ENCODE peak calls at places on chromosomes 5 and 9, in four cellular contexts. M is neural crest cell, I is heart right ventricle, P is cardiac fibroblast. J is an unnamed sample.

GRCh38 chr5:169812786-169813185 is 167.5 kb downstream of the INSYN2B start:
- DNase-seq in I (no peak), P (no peak), M (no peak), J (no peak)

GRCh38 chr5:122029818-122030217 is 48.2 kb downstream of the LOX start:
- DNase-seq in P (no peak), M (no peak), I (no peak), J (no peak)

GRCh38 chr5:122755740-122756139 is 19.1 kb upstream of the SNX2 start:
- DNase-seq in M (no peak), P (peak; percentile 27), I (no peak), J (no peak)

GRCh38 chr5:146993876-146994530 is 115.4 kb upstream of the PPP2R2B start:
- DNase-seq in I (no peak), P (no peak), M (no peak), J (no peak)

GRCh38 chr5:12522116-12522515 is 617.9 kb upstream of the CTNND2 start:
- DNase-seq in M (no peak), P (no peak), I (no peak), J (no peak)

GRCh38 chr5:343461-344401 is 22.2 kb downstream of the AHRR start:
- DNase-seq in P (peak; percentile 52), I (peak; percentile 68), M (peak; percentile 48), J (peak; percentile 77)

GRCh38 chr9:3856592-3856991 is 330.8 kb upstream of the RFX3 start:
- DNase-seq in P (peak; percentile 33), M (no peak), I (no peak), J (no peak)

GRCh38 chr5:121199238-121199999 is 652.3 kb upstream of the FTMT start:
- DNase-seq in M (no peak), I (no peak), P (peak; percentile 76), J (no peak)

GRCh38 chr9:108727580-108728056 is 128.2 kb downstream of the ACTL7B start:
- DNase-seq in P (no peak), I (peak; percentile 68), M (no peak), J (no peak)

GRCh38 chr9:89278551-89278950 is 32.4 kb upstream of the CKS2 start:
- DNase-seq in P (peak; percentile 17), I (no peak), M (no peak), J (no peak)

GRCh38 chr9:109477269-109478203 is 20.6 kb downstream of the PTPN3 start:
- DNase-seq in P (no peak), I (no peak), M (no peak), J (peak; percentile 44)

GRCh38 chr5:25091917-25092316 is 447.1 kb upstream of the CDH10 start:
- DNase-seq in P (no peak), M (no peak), I (no peak), J (no peak)

GRCh38 chr5:134055015-134055414 is 50.2 kb upstream of the VDAC1 start:
- DNase-seq in M (no peak), P (no peak), I (no peak), J (no peak)

GRCh38 chr5:372911-373709 is 51.6 kb downstream of the AHRR start:
- DNase-seq in P (no peak), M (no peak), I (no peak), J (peak; percentile 49)

GRCh38 chr5:171258737-171259405 is 50.2 kb upstream of the TLX3 start:
- DNase-seq in M (no peak), I (no peak), P (no peak), J (no peak)

GRCh38 chr5:132751971-132752580 is 4.8 kb downstream of the CCNI2 start:
- DNase-seq in M (no peak), P (no peak), I (no peak), J (no peak)

GRCh38 chr5:173743641-173744343 is 127.3 kb upstream of the BOD1 start:
- DNase-seq in M (no peak), P (no peak), I (no peak), J (peak; percentile 57)

GRCh38 chr5:149733129-149733900 is 3.2 kb downstream of the PPARGC1B start:
- DNase-seq in M (no peak), P (no peak), I (no peak), J (no peak)

GRCh38 chr5:38259062-38259857 is 901 bp downstream of the EGFLAM start:
- DNase-seq in M (no peak), I (no peak), P (no peak), J (no peak)

GRCh38 chr9:78029601-78030552 is 1.7 kb downstream of the GNAQ start:
- DNase-seq in P (peak; percentile 47), I (no peak), M (no peak), J (peak; percentile 18)

GRCh38 chr9:113446323-113446740 is 17.2 kb upstream of the RGS3 start:
- DNase-seq in P (peak; percentile 71), I (no peak), M (no peak), J (peak; percentile 79)

GRCh38 chr5:66144799-66145390 is 795 bp downstream of the SREK1 start:
- DNase-seq in P (no peak), I (no peak), M (no peak), J (peak; percentile 68)

GRCh38 chr9:76817489-76817888 is 53.3 kb downstream of the PCA3 start:
- DNase-seq in I (no peak), M (no peak), P (peak; percentile 87), J (no peak)

GRCh38 chr5:134738963-134739661 is 764 bp downstream of the CAMLG start:
- DNase-seq in I (no peak), M (peak; percentile 10), P (peak; percentile 52), J (peak; percentile 48)

GRCh38 chr9:31697956-31698355 is 686.5 kb upstream of the ACO1 start:
- DNase-seq in P (no peak), M (no peak), I (no peak), J (no peak)

GRCh38 chr5:106451998-106452397 is 1218.7 kb downstream of the EFNA5 start:
- DNase-seq in P (no peak), M (no peak), I (no peak), J (no peak)

GRCh38 chr5:108711898-108712297 is 35.8 kb upstream of the FER start:
- DNase-seq in I (no peak), P (no peak), M (no peak), J (no peak)

GRCh38 chr5:147481376-147481775 is 28.5 kb downstream of the DPYSL3 start:
- DNase-seq in P (peak; percentile 90), M (no peak), I (no peak), J (no peak)

GRCh38 chr9:115385383-115386122 is 267.6 kb upstream of the TNC start:
- DNase-seq in I (no peak), M (no peak), P (no peak), J (no peak)

GRCh38 chr9:113574381-113575262 is 111.1 kb downstream of the RGS3 start:
- DNase-seq in P (peak; percentile 38), I (no peak), M (no peak), J (no peak)

GRCh38 chr9:98915599-98915998 is 28.1 kb upstream of the COL15A1 start:
- DNase-seq in P (no peak), I (no peak), M (no peak), J (no peak)

GRCh38 chr5:167802755-167803431 is 488.6 kb upstream of the WWC1 start:
- DNase-seq in I (no peak), M (no peak), P (no peak), J (no peak)

GRCh38 chr9:76322810-76323209 is 71.4 kb downstream of the RFK start:
- DNase-seq in M (peak; percentile 6), P (no peak), I (no peak), J (no peak)

GRCh38 chr9:9924369-9924768 is 688.4 kb downstream of the PTPRD start:
- DNase-seq in I (no peak), M (no peak), P (peak; percentile 9), J (no peak)

GRCh38 chr9:9921771-9922170 is 691.0 kb downstream of the PTPRD start:
- DNase-seq in I (no peak), M (no peak), P (no peak), J (no peak)

GRCh38 chr9:9919174-9919573 is 693.6 kb downstream of the PTPRD start:
- DNase-seq in I (no peak), P (no peak), M (no peak), J (no peak)

GRCh38 chr9:9917400-9917799 is 695.4 kb downstream of the PTPRD start:
- DNase-seq in P (no peak), M (no peak), I (no peak), J (no peak)

DNA sequence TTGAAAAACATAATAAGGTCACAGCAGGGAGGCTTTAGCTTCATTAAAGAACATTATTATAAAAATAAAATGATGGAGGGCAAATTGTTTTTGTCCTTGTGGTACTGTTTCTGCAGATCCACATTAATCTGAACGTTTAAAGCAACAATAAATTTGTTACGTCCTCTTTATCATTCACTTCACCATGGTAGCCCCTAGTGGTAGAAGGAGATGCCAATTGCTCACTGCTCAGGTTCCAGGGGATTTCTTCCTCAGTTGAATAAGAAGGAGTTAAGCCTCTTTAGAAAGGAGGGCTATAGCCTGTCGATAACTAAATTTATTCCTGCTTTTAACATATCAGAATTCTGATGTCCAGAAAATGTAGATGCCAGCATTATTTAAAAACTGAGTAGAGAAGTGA is 692.4 kb downstream of the PTPRD start:
- DNase-seq in I (no peak), M (no peak), P (no peak), J (no peak)
- TF ChIP-seq CTCF in I (no peak), M (peak; percentile 53), P (no peak), J (no peak)

DNA sequence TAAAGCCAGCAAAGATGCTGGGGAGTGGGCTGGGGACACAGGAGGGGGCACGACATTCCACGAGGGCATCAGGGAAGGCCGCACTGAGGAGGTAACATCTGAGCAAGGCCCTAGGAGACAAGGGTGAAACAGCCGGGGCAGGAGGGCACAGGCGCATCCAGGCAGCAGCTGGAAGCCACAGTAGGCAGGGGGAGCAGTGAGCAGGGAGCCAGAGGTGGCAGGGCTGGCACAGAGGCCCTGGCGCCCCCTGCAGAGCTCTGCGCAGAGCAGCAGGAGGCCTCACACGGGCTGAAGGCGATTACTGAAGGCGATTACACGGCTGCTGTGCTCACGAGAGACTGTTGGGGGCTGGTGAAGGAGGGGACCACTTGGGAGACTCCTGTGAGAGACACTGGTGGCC is 15.4 kb downstream of the LMAN2 start:
- DNase-seq in P (peak; percentile 22), I (no peak), M (no peak), J (no peak)
- TF ChIP-seq CTCF in P (peak; percentile 30), I (peak; percentile 33), M (peak; percentile 40), J (no peak)

GRCh38 chr5:166341708-166342329 is 1949.6 kb upstream of the WWC1 start:
- DNase-seq in I (no peak), M (no peak), P (no peak), J (no peak)
- TF ChIP-seq CTCF in I (no peak), M (peak; percentile 48), P (peak; percentile 16), J (no peak)

GRCh38 chr9:136725612-136726011 is 13.2 kb downstream of the DIPK1B start:
- DNase-seq in P (peak; percentile 50), I (no peak), M (no peak), J (no peak)

GRCh38 chr9:136726118-136726517 is 13.7 kb downstream of the DIPK1B start:
- DNase-seq in M (no peak), P (no peak), I (no peak), J (no peak)

GRCh38 chr9:136728080-136728547 is 14.6 kb downstream of the LCN10 start:
- DNase-seq in I (peak; percentile 94), M (peak; percentile 93), P (peak; percentile 89), J (peak; percentile 97)

GRCh38 chr9:136728548-136729123 is 14.1 kb downstream of the LCN10 start:
- DNase-seq in M (no peak), I (peak; percentile 49), P (no peak), J (no peak)

DNA sequence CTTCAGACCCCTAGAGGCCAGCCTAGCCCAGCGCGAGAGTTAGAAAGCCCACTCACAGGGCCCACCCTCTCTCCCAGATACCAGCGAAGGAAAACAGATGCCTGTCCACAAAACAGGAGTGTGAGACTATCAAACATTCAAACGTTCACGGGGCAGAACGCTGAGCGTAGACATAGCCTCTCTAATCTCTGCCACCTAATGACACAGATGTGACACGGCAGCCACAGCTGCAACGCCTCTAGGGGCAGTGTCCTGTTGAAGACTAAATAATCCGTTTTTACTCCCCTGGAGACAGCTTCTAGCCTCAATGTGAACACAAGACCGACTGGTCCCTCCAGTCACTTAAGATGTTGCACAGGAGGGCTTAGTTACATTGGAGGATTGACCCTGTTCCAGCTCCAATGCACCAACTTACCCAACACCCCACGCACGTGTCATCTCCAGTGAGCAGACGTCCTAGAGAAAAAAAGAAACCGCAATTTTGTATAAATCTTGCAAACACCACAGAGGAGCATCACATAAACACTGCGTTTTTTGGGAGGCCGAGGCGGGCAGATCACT is 14.3 kb downstream of the DIPK1B start:
- DNase-seq in I (no peak), P (peak; percentile 41), M (no peak), J (peak; percentile 81)
- TF ChIP-seq CTCF in I (peak; percentile 53), P (peak; percentile 27), M (peak; percentile 61), J (peak; percentile 75)

J was measured in GM13976.